ENCODE peak calls at places on chromosomes 13 and 19, in five cellular contexts. One of them, this sample, is unnamed.

GRCh38 chr19:41341669-41342490 is 11.8 kb downstream of the TGFB1 start:
- DNase-seq in NCI-H1092 treated with DMSO at 0.1 percent for 48 hours: no peak
- DNase-seq in T-helper 2 cell: no peak
- DNase-seq in GF-D8: peak
- DNase-seq in body of pancreas: peak
- DNase-seq in this sample: peak

GRCh38 chr19:33678796-33679195 is 57.0 kb downstream of the CHST8 start:
- DNase-seq in NCI-H1092 treated with DMSO at 0.1 percent for 48 hours: peak
- DNase-seq in body of pancreas: no peak
- DNase-seq in GF-D8: no peak
- DNase-seq in T-helper 2 cell: no peak
- DNase-seq in this sample: peak

GRCh38 chr19:13398780-13399726 is 107.2 kb downstream of the CACNA1A start:
- DNase-seq in body of pancreas: no peak
- DNase-seq in T-helper 2 cell: no peak
- DNase-seq in NCI-H1092 treated with DMSO at 0.1 percent for 48 hours: peak
- DNase-seq in GF-D8: no peak
- DNase-seq in this sample: no peak

GRCh38 chr13:104810242-104810641 is 1725.2 kb downstream of the EFNB2 start:
- DNase-seq in GF-D8: peak
- DNase-seq in T-helper 2 cell: no peak
- DNase-seq in NCI-H1092 treated with DMSO at 0.1 percent for 48 hours: no peak
- DNase-seq in body of pancreas: no peak
- DNase-seq in this sample: no peak

GRCh38 chr13:97975851-97976550 is 22.5 kb downstream of the IPO5 start:
- DNase-seq in T-helper 2 cell: peak
- DNase-seq in GF-D8: peak
- DNase-seq in body of pancreas: peak
- DNase-seq in NCI-H1092 treated with DMSO at 0.1 percent for 48 hours: peak
- DNase-seq in this sample: peak

GRCh38 chr13:113951246-113951999 is 22.5 kb downstream of the C13orf46 start:
- DNase-seq in NCI-H1092 treated with DMSO at 0.1 percent for 48 hours: peak
- DNase-seq in body of pancreas: peak
- DNase-seq in GF-D8: no peak
- DNase-seq in T-helper 2 cell: peak
- DNase-seq in this sample: peak

GRCh38 chr19:1655131-1655981 is 2.9 kb upstream of the TCF3 start:
- DNase-seq in GF-D8: no peak
- DNase-seq in NCI-H1092 treated with DMSO at 0.1 percent for 48 hours: no peak
- DNase-seq in body of pancreas: no peak
- DNase-seq in T-helper 2 cell: no peak
- DNase-seq in this sample: no peak

GRCh38 chr19:8609210-8610040 is 1.1 kb downstream of the ADAMTS10 start:
- DNase-seq in GF-D8: no peak
- DNase-seq in NCI-H1092 treated with DMSO at 0.1 percent for 48 hours: no peak
- DNase-seq in T-helper 2 cell: no peak
- DNase-seq in body of pancreas: peak
- DNase-seq in this sample: no peak

GRCh38 chr13:70042193-70042592 is 65.4 kb upstream of the ATXN8OS start:
- DNase-seq in body of pancreas: no peak
- DNase-seq in NCI-H1092 treated with DMSO at 0.1 percent for 48 hours: no peak
- DNase-seq in T-helper 2 cell: no peak
- DNase-seq in GF-D8: no peak
- DNase-seq in this sample: no peak

GRCh38 chr13:79405501-79405830 is 589 bp downstream of the RBM26 start:
- DNase-seq in T-helper 2 cell: no peak
- DNase-seq in NCI-H1092 treated with DMSO at 0.1 percent for 48 hours: peak
- DNase-seq in GF-D8: no peak
- DNase-seq in body of pancreas: no peak
- DNase-seq in this sample: no peak

GRCh38 chr13:74930402-74931165 is 551.4 kb downstream of the TBC1D4 start:
- DNase-seq in body of pancreas: no peak
- DNase-seq in GF-D8: no peak
- DNase-seq in T-helper 2 cell: no peak
- DNase-seq in NCI-H1092 treated with DMSO at 0.1 percent for 48 hours: no peak
- DNase-seq in this sample: no peak

GRCh38 chr19:56112313-56112709 is 8.8 kb downstream of the ZNF787 start:
- DNase-seq in T-helper 2 cell: no peak
- DNase-seq in GF-D8: no peak
- DNase-seq in NCI-H1092 treated with DMSO at 0.1 percent for 48 hours: no peak
- DNase-seq in body of pancreas: no peak
- DNase-seq in this sample: peak

GRCh38 chr19:44107751-44108150 is 5.4 kb upstream of the ZNF225 start:
- DNase-seq in NCI-H1092 treated with DMSO at 0.1 percent for 48 hours: no peak
- DNase-seq in T-helper 2 cell: no peak
- DNase-seq in body of pancreas: no peak
- DNase-seq in GF-D8: no peak
- DNase-seq in this sample: no peak

GRCh38 chr19:55341191-55342043 is 1.7 kb downstream of the KMT5C start:
- DNase-seq in NCI-H1092 treated with DMSO at 0.1 percent for 48 hours: no peak
- DNase-seq in GF-D8: no peak
- DNase-seq in T-helper 2 cell: peak
- DNase-seq in body of pancreas: peak
- DNase-seq in this sample: peak

GRCh38 chr19:6071103-6071485 is 39.2 kb downstream of the RFX2 start:
- DNase-seq in body of pancreas: no peak
- DNase-seq in GF-D8: no peak
- DNase-seq in T-helper 2 cell: no peak
- DNase-seq in NCI-H1092 treated with DMSO at 0.1 percent for 48 hours: no peak
- DNase-seq in this sample: no peak

GRCh38 chr19:1138121-1138520 is 34.3 kb downstream of the GPX4 start:
- DNase-seq in body of pancreas: no peak
- DNase-seq in T-helper 2 cell: no peak
- DNase-seq in NCI-H1092 treated with DMSO at 0.1 percent for 48 hours: no peak
- DNase-seq in GF-D8: no peak
- DNase-seq in this sample: no peak

GRCh38 chr13:106967391-106967790 is 399.5 kb upstream of the ARGLU1 start:
- DNase-seq in GF-D8: no peak
- DNase-seq in body of pancreas: no peak
- DNase-seq in NCI-H1092 treated with DMSO at 0.1 percent for 48 hours: no peak
- DNase-seq in T-helper 2 cell: no peak
- DNase-seq in this sample: no peak

GRCh38 chr19:29372921-29373797 is 152.6 kb upstream of the VSTM2B start:
- DNase-seq in body of pancreas: no peak
- DNase-seq in NCI-H1092 treated with DMSO at 0.1 percent for 48 hours: no peak
- DNase-seq in GF-D8: no peak
- DNase-seq in T-helper 2 cell: no peak
- DNase-seq in this sample: no peak

GRCh38 chr19:32810452-32810851 is 59.1 kb downstream of the SLC7A9 start:
- DNase-seq in GF-D8: no peak
- DNase-seq in NCI-H1092 treated with DMSO at 0.1 percent for 48 hours: no peak
- DNase-seq in T-helper 2 cell: no peak
- DNase-seq in body of pancreas: no peak
- DNase-seq in this sample: no peak

GRCh38 chr19:58096884-58097283 is 1.1 kb downstream of the ZSCAN18 start:
- DNase-seq in body of pancreas: no peak
- DNase-seq in GF-D8: no peak
- DNase-seq in NCI-H1092 treated with DMSO at 0.1 percent for 48 hours: no peak
- DNase-seq in T-helper 2 cell: no peak
- DNase-seq in this sample: no peak

GRCh38 chr19:44757057-44757734 is 8.7 kb downstream of the BCL3 start:
- DNase-seq in NCI-H1092 treated with DMSO at 0.1 percent for 48 hours: no peak
- DNase-seq in T-helper 2 cell: no peak
- DNase-seq in GF-D8: no peak
- DNase-seq in body of pancreas: peak
- DNase-seq in this sample: no peak

GRCh38 chr13:75050419-75051066 is 431.4 kb downstream of the TBC1D4 start:
- DNase-seq in body of pancreas: no peak
- DNase-seq in GF-D8: no peak
- DNase-seq in T-helper 2 cell: no peak
- DNase-seq in NCI-H1092 treated with DMSO at 0.1 percent for 48 hours: no peak
- DNase-seq in this sample: no peak

GRCh38 chr13:78586706-78587105 is 16.6 kb downstream of the POU4F1 start:
- DNase-seq in T-helper 2 cell: no peak
- DNase-seq in NCI-H1092 treated with DMSO at 0.1 percent for 48 hours: no peak
- DNase-seq in body of pancreas: no peak
- DNase-seq in GF-D8: no peak
- DNase-seq in this sample: no peak

GRCh38 chr13:98413796-98414195 is 163.1 kb downstream of the STK24 start:
- DNase-seq in body of pancreas: no peak
- DNase-seq in NCI-H1092 treated with DMSO at 0.1 percent for 48 hours: no peak
- DNase-seq in T-helper 2 cell: no peak
- DNase-seq in GF-D8: no peak
- DNase-seq in this sample: no peak

GRCh38 chr13:40273173-40274000 is 393.1 kb downstream of the FOXO1 start:
- DNase-seq in GF-D8: no peak
- DNase-seq in T-helper 2 cell: no peak
- DNase-seq in body of pancreas: no peak
- DNase-seq in NCI-H1092 treated with DMSO at 0.1 percent for 48 hours: no peak
- DNase-seq in this sample: no peak

GRCh38 chr19:57002195-57002601 is 117.6 kb upstream of the USP29 start:
- DNase-seq in GF-D8: no peak
- DNase-seq in T-helper 2 cell: no peak
- DNase-seq in NCI-H1092 treated with DMSO at 0.1 percent for 48 hours: no peak
- DNase-seq in body of pancreas: no peak
- DNase-seq in this sample: no peak

GRCh38 chr13:99389520-99390304 is 82.5 kb upstream of the GPR183 start:
- DNase-seq in NCI-H1092 treated with DMSO at 0.1 percent for 48 hours: no peak
- DNase-seq in GF-D8: no peak
- DNase-seq in body of pancreas: no peak
- DNase-seq in T-helper 2 cell: no peak
- DNase-seq in this sample: no peak

GRCh38 chr13:51107996-51108395 is 3.1 kb downstream of the C13orf42 start:
- DNase-seq in NCI-H1092 treated with DMSO at 0.1 percent for 48 hours: no peak
- DNase-seq in body of pancreas: no peak
- DNase-seq in GF-D8: no peak
- DNase-seq in T-helper 2 cell: no peak
- DNase-seq in this sample: no peak

GRCh38 chr19:28949535-28949934 is 263.4 kb downstream of the UQCRFS1 start:
- DNase-seq in GF-D8: no peak
- DNase-seq in NCI-H1092 treated with DMSO at 0.1 percent for 48 hours: no peak
- DNase-seq in body of pancreas: no peak
- DNase-seq in T-helper 2 cell: no peak
- DNase-seq in this sample: no peak

GRCh38 chr13:79862515-79862914 is 381.6 kb downstream of the NDFIP2 start:
- DNase-seq in GF-D8: no peak
- DNase-seq in T-helper 2 cell: no peak
- DNase-seq in NCI-H1092 treated with DMSO at 0.1 percent for 48 hours: no peak
- DNase-seq in body of pancreas: no peak
- DNase-seq in this sample: no peak

GRCh38 chr13:93730780-93731179 is 504.2 kb downstream of the GPC6 start:
- DNase-seq in T-helper 2 cell: no peak
- DNase-seq in NCI-H1092 treated with DMSO at 0.1 percent for 48 hours: no peak
- DNase-seq in body of pancreas: no peak
- DNase-seq in GF-D8: no peak
- DNase-seq in this sample: no peak

GRCh38 chr13:42990147-42990990 is 1.7 kb downstream of the EPSTI1 start:
- DNase-seq in T-helper 2 cell: no peak
- DNase-seq in body of pancreas: no peak
- DNase-seq in NCI-H1092 treated with DMSO at 0.1 percent for 48 hours: peak
- DNase-seq in GF-D8: no peak
- DNase-seq in this sample: peak

GRCh38 chr13:71378992-71379905 is 487.8 kb downstream of the DACH1 start:
- DNase-seq in body of pancreas: no peak
- DNase-seq in NCI-H1092 treated with DMSO at 0.1 percent for 48 hours: no peak
- DNase-seq in T-helper 2 cell: no peak
- DNase-seq in GF-D8: no peak
- DNase-seq in this sample: no peak

GRCh38 chr13:30020726-30021312 is 170.4 kb upstream of the UBL3 start:
- DNase-seq in T-helper 2 cell: no peak
- DNase-seq in body of pancreas: no peak
- DNase-seq in GF-D8: no peak
- DNase-seq in NCI-H1092 treated with DMSO at 0.1 percent for 48 hours: no peak
- DNase-seq in this sample: no peak

GRCh38 chr19:35090160-35090794 is 25.3 kb upstream of the FXYD3 start:
- DNase-seq in NCI-H1092 treated with DMSO at 0.1 percent for 48 hours: peak
- DNase-seq in body of pancreas: peak
- DNase-seq in T-helper 2 cell: no peak
- DNase-seq in GF-D8: no peak
- DNase-seq in this sample: peak

GRCh38 chr13:76993021-76993420 is 1.1 kb downstream of the CLN5 start:
- DNase-seq in GF-D8: no peak
- DNase-seq in body of pancreas: no peak
- DNase-seq in T-helper 2 cell: no peak
- DNase-seq in NCI-H1092 treated with DMSO at 0.1 percent for 48 hours: no peak
- DNase-seq in this sample: no peak

GRCh38 chr13:39106216-39106995 is 68.2 kb downstream of the NHLRC3 start:
- DNase-seq in body of pancreas: no peak
- DNase-seq in T-helper 2 cell: no peak
- DNase-seq in GF-D8: no peak
- DNase-seq in NCI-H1092 treated with DMSO at 0.1 percent for 48 hours: peak
- DNase-seq in this sample: peak

GRCh38 chr19:43439183-43440063 is 24.7 kb downstream of the TEX101 start:
- DNase-seq in GF-D8: no peak
- DNase-seq in body of pancreas: no peak
- DNase-seq in T-helper 2 cell: no peak
- DNase-seq in NCI-H1092 treated with DMSO at 0.1 percent for 48 hours: no peak
- DNase-seq in this sample: no peak

This sample was measured in COR-L47.